ENCODE peak calls at places on chromosomes 4 and X, in seven cellular contexts. G, D, S, B, F, N and A are unnamed samples.

GRCh38 chr4:184843984-184844554 is 18.3 kb upstream of the ACSL1 start:
- DNase-seq in S (no peak), N (no peak), D (no peak), B (peak; percentile 32), F (no peak), G (no peak), A (no peak)

GRCh38 chrX:9339603-9340569 is 125.0 kb upstream of the TBL1X start:
- DNase-seq in N (peak; percentile 31), S (no peak), B (no peak), D (no peak), G (no peak), F (no peak), A (no peak)

GRCh38 chr4:5051210-5051691 is at the start of gene STK32B:
- DNase-seq in S (peak; percentile 76), B (peak; percentile 25), D (peak; percentile 26), N (no peak), G (no peak), F (peak; percentile 92), A (peak; percentile 26)

GRCh38 chrX:149937881-149938426 is 337 bp downstream of the EOLA2 start:
- DNase-seq in B (peak; percentile 24), D (no peak), S (peak; percentile 69), F (no peak), N (peak; percentile 13), G (no peak), A (no peak)

GRCh38 chrX:74349387-74349786 is 45.4 kb downstream of the ZCCHC13 start:
- DNase-seq in G (peak; percentile 59), N (no peak), S (no peak), F (peak; percentile 56), B (no peak), D (no peak), A (peak; percentile 23)

GRCh38 chr4:152360045-152360410 is 175.9 kb downstream of the FBXW7 start:
- DNase-seq in D (no peak), N (no peak), B (no peak), S (no peak), F (no peak), G (no peak), A (no peak)

GRCh38 chr4:100117749-100118148 is 72.5 kb downstream of the DDIT4L start:
- DNase-seq in S (no peak), B (no peak), N (no peak), G (peak; percentile 4), D (no peak), F (no peak), A (no peak)

GRCh38 chrX:46216406-46216805 is 328.8 kb downstream of the ZNF674 start:
- DNase-seq in B (no peak), N (no peak), F (no peak), D (no peak), S (no peak), G (no peak), A (no peak)

GRCh38 chr4:90958256-90958895 is 831.2 kb downstream of the CCSER1 start:
- DNase-seq in G (peak; percentile 53), N (no peak), F (peak; percentile 74), S (no peak), B (no peak), D (no peak), A (peak; percentile 65)

GRCh38 chr4:109434007-109434792 is 585 bp downstream of the SEC24B start:
- DNase-seq in N (no peak), S (peak; percentile 67), G (no peak), D (peak; percentile 41), F (peak; percentile 11), B (peak; percentile 22), A (no peak)

GRCh38 chr4:125316781-125317525 is 2.2 kb downstream of the FAT4 start:
- DNase-seq in B (no peak), D (peak; percentile 4), G (no peak), S (peak; percentile 74), F (peak; percentile 30), N (no peak), A (no peak)

GRCh38 chr4:158624889-158625478 is 46.7 kb downstream of the C4orf46 start:
- DNase-seq in D (no peak), F (peak; percentile 35), G (peak; percentile 11), S (no peak), N (no peak), B (no peak), A (peak; percentile 30)

GRCh38 chr4:119748853-119749252 is 120.2 kb upstream of the PDE5A start:
- DNase-seq in G (no peak), D (no peak), F (no peak), S (no peak), B (no peak), N (no peak), A (no peak)

GRCh38 chr4:56858302-56858644 is 36.8 kb upstream of the SPINK2 start:
- DNase-seq in F (no peak), B (no peak), N (no peak), G (no peak), D (no peak), S (no peak), A (no peak)

GRCh38 chr4:104447346-104447745 is 47.3 kb downstream of the CXXC4 start:
- DNase-seq in N (no peak), D (no peak), B (no peak), S (no peak), F (no peak), G (no peak), A (no peak)

GRCh38 chr4:14650127-14650526 is 352.2 kb upstream of the CPEB2 start:
- DNase-seq in S (no peak), B (no peak), N (no peak), G (no peak), F (no peak), D (no peak), A (no peak)

GRCh38 chr4:53591372-53591892 is at the start of gene LNX1:
- DNase-seq in G (no peak), F (no peak), N (no peak), D (no peak), B (no peak), S (no peak), A (no peak)

GRCh38 chr4:7909966-7910720 is 29.5 kb downstream of the AFAP1 start:
- DNase-seq in N (no peak), D (no peak), B (no peak), G (peak; percentile 47), F (no peak), S (no peak), A (no peak)

GRCh38 chr4:139910106-139910505 is 243.9 kb downstream of the MAML3 start:
- DNase-seq in D (no peak), N (no peak), B (no peak), S (peak; percentile 19), F (no peak), G (no peak), A (no peak)

GRCh38 chr4:151166662-151167061 is 67.2 kb downstream of the RPS3A start:
- DNase-seq in G (no peak), D (no peak), B (no peak), N (no peak), F (no peak), S (no peak), A (no peak)

GRCh38 chrX:153465691-153466380 is 4.5 kb downstream of the HAUS7 start:
- DNase-seq in B (no peak), G (no peak), N (no peak), D (no peak), F (no peak), S (no peak), A (no peak)

GRCh38 chr4:101187837-101188236 is 159.5 kb downstream of the PPP3CA start:
- DNase-seq in D (no peak), B (no peak), G (no peak), N (no peak), S (no peak), F (no peak), A (no peak)

GRCh38 chrX:13689519-13690211 is 737 bp downstream of the RAB9A start:
- DNase-seq in D (no peak), G (no peak), S (no peak), B (no peak), F (peak; percentile 14), N (no peak), A (no peak)

GRCh38 chr4:112210777-112211176 is 20.8 kb upstream of the AP1AR start:
- DNase-seq in S (no peak), F (no peak), D (no peak), G (no peak), B (no peak), N (no peak), A (no peak)

GRCh38 chr4:25767877-25768475 is 94.8 kb downstream of the SEL1L3 start:
- DNase-seq in S (no peak), N (no peak), G (peak; percentile 45), D (peak; percentile 6), B (peak; percentile 14), F (peak; percentile 65), A (peak; percentile 46)

GRCh38 chrX:22234380-22234779 is 38.3 kb upstream of the CBLL2 start:
- DNase-seq in S (no peak), G (no peak), D (no peak), F (peak; percentile 0), N (no peak), B (no peak), A (no peak)

GRCh38 chr4:164177186-164177585 is 576.7 kb upstream of the SMIM31 start:
- DNase-seq in N (no peak), G (no peak), S (no peak), D (no peak), B (no peak), F (no peak), A (no peak)

GRCh38 chrX:113195949-113196348 is 355.3 kb upstream of the AMOT start:
- DNase-seq in D (no peak), F (no peak), N (no peak), G (no peak), B (no peak), S (no peak), A (no peak)